ENCODE peak calls at places on chromosomes 16 and 17, in nine cellular contexts. H is stimulated activated CD4-positive, alpha-beta T cell treated with anti-CD3 and anti-CD28 coated beads, Interleukin-1b, Interleukin-23, amount 100 ng/mL, for 24 hours; S is HL-60; X is uterus; I is activated CD4-positive, CD25-positive, alpha-beta regulatory T cell treated with anti-CD3 and anti-CD28 coated beads, Interleukin-2, amount 50 U/mL, for 72 hours; R is WTC11; P is activated T-helper 9 cell treated with anti-CD3 and anti-CD28 coated beads, Interleukin-2, amount 50 U/mL, for 16 hours; T is NCI-H69; F is adrenal gland. D is an unnamed sample.

GRCh38 chr17:41917957-41918391 is 777 bp downstream of the ACLY start:
- DNase-seq in H (peak), S (peak), X (peak), I (peak), R (peak), P (peak), T (peak), F (peak), D (no peak)

GRCh38 chr16:65790768-65791167 is 575.7 kb upstream of the CDH5 start:
- DNase-seq in H (no peak), S (no peak), X (no peak), I (no peak), R (no peak), P (no peak), T (no peak), F (no peak), D (no peak)

GRCh38 chr17:28570716-28571254 is 539 bp downstream of the PIGS start:
- DNase-seq in H (peak), S (peak), X (no peak), I (peak), R (peak), P (peak), T (peak), F (peak), D (no peak)

GRCh38 chr16:89922884-89923639 is at the start of gene TUBB3:
- DNase-seq in H (peak), S (no peak), X (peak), I (peak), R (peak), P (no peak), T (peak), F (peak), D (no peak)

GRCh38 chr16:21001262-21001661 is 100.7 kb downstream of the LYRM1 start:
- DNase-seq in H (no peak), S (peak), X (no peak), I (no peak), R (peak), P (no peak), T (peak), F (peak), D (no peak)

GRCh38 chr16:73232555-73233422 is 184.9 kb upstream of the ZFHX3 start:
- DNase-seq in H (no peak), S (no peak), X (peak), I (no peak), R (no peak), P (no peak), T (peak), F (no peak), D (no peak)

GRCh38 chr17:13940858-13941665 is 128.2 kb upstream of the COX10 start:
- DNase-seq in H (no peak), S (no peak), X (no peak), I (no peak), R (no peak), P (no peak), T (peak), F (peak), D (no peak)

GRCh38 chr16:68612996-68613395 is 32.1 kb upstream of the CDH3 start:
- DNase-seq in H (no peak), S (no peak), X (no peak), I (no peak), R (no peak), P (no peak), T (no peak), F (no peak), D (no peak)

GRCh38 chr17:77385750-77386501 is 245.2 kb downstream of the SEC14L1 start:
- DNase-seq in H (no peak), S (no peak), X (no peak), I (no peak), R (no peak), P (no peak), T (no peak), F (peak), D (no peak)

GRCh38 chr17:66507103-66507923 is 204.9 kb downstream of the PRKCA start:
- DNase-seq in H (no peak), S (no peak), X (peak), I (no peak), R (no peak), P (no peak), T (peak), F (peak), D (no peak)

GRCh38 chr17:81564778-81565177 is 12.6 kb upstream of the FAAP100 start:
- DNase-seq in H (no peak), S (no peak), X (no peak), I (no peak), R (no peak), P (no peak), T (no peak), F (no peak), D (no peak)